ENCODE peak calls at places on chromosomes 11 and 22, in six cellular contexts. Y, R, P, I, E and W are unnamed samples.

GRCh38 chr11:12502041-12502440 is 124.7 kb downstream of the PARVA start:
- DNase-seq in E (no peak), I (no peak), R (no peak), P (no peak), Y (peak), W (no peak)

GRCh38 chr11:114027941-114028340 is 31.6 kb upstream of the ZBTB16 start:
- DNase-seq in I (no peak), R (no peak), Y (no peak), P (no peak), E (no peak), W (no peak)

GRCh38 chr22:28976588-28976987 is 85.0 kb downstream of the C22orf31 start:
- DNase-seq in R (no peak), P (no peak), I (no peak), E (peak), Y (peak), W (no peak)

GRCh38 chr11:68659158-68659921 is 25.0 kb upstream of the GAL start:
- DNase-seq in P (no peak), Y (peak), R (no peak), I (peak), E (peak), W (no peak)

GRCh38 chr11:111427471-111427912 is 48.4 kb upstream of the POU2AF1 start:
- DNase-seq in R (peak), E (no peak), I (peak), Y (no peak), P (no peak), W (no peak)

GRCh38 chr11:113204280-113204679 is 110.1 kb upstream of the TTC12 start:
- DNase-seq in Y (peak), E (no peak), P (no peak), R (no peak), I (peak), W (no peak)

GRCh38 chr22:46276563-46276962 is 8.8 kb downstream of the TTC38 start:
- DNase-seq in E (no peak), P (no peak), Y (no peak), R (no peak), I (no peak), W (no peak)

GRCh38 chr11:119901657-119902577 is 172.9 kb upstream of the NECTIN1 start:
- DNase-seq in R (no peak), Y (no peak), I (no peak), E (no peak), P (no peak), W (no peak)

GRCh38 chr11:68655406-68655805 is 28.9 kb upstream of the GAL start:
- DNase-seq in Y (no peak), R (no peak), I (no peak), P (no peak), E (no peak), W (no peak)

GRCh38 chr11:20026629-20027545 is 133.4 kb downstream of the DBX1 start:
- DNase-seq in E (no peak), I (peak), Y (no peak), P (no peak), R (peak), W (peak)

GRCh38 chr11:776459-777287 is 614 bp downstream of the GATD1 start:
- DNase-seq in I (no peak), P (no peak), Y (no peak), E (no peak), R (peak), W (peak)

GRCh38 chr11:372809-373715 is 3.8 kb downstream of the B4GALNT4 start:
- DNase-seq in P (no peak), I (no peak), E (no peak), Y (no peak), R (no peak), W (no peak)

GRCh38 chr22:27973851-27974250 is 54.8 kb upstream of the PITPNB start:
- DNase-seq in E (peak), I (no peak), R (no peak), P (no peak), Y (no peak), W (no peak)

GRCh38 chr11:73249304-73249703 is 22.8 kb upstream of the P2RY6 start:
- DNase-seq in Y (no peak), R (no peak), I (peak), E (peak), P (peak), W (no peak)

GRCh38 chr11:74418509-74418895 is 20.3 kb upstream of the PGM2L1 start:
- DNase-seq in E (peak), P (no peak), I (no peak), R (no peak), Y (peak), W (no peak)

DNA sequence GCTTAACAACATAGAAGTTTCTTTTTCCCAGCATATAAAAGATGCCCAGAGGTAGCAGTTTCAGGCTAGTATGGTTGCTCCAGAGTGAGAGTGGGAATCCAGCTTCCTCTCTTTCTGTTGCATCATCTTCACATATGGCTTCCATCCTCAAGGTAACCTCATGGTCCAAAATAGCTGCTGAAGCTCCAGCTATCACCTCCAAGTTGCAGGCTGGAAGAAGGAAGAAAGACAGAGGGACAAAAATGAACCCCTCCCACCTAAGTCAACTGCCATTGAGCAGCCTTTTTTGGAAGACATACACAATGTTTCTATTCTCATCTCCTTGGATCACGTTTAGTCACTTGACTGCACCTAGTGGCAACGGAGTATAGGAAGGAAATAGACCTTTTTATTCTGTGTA is 5.3 kb downstream of the CSF2RB start:
- DNase-seq in R (no peak), P (no peak), E (no peak), I (no peak), Y (no peak), W (no peak)
- TF ChIP-seq CTCF in R (no peak), P (no peak), E (no peak), I (no peak), Y (no peak), W (no peak)

DNA sequence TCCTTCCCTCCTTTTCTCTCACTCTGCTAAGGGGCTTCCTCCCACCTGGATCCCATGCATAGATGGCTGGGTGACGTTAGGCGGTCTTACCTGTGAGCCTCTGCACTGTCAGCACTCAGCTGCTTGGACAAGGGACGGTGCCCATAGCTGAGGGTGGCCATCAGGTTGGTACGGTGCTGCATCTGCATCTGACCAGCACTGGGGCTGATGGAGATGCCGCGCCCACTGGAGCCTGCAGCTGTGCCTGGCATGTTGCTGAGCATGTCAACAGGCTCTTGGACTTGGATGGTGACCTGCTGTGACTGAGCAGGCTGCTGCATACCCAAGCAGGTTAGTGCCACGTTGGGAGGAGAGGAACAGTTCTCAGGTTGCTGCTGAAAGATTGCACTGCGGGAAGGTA is 21.8 kb upstream of the APOA1 start:
- DNase-seq in P (no peak), I (no peak), R (no peak), E (no peak), Y (no peak), W (no peak)
- TF ChIP-seq CTCF in P (no peak), I (no peak), R (no peak), E (no peak), Y (no peak), W (no peak)

GRCh38 chr11:64341429-64341828 is 1.4 kb downstream of the CCDC88B start:
- DNase-seq in I (no peak), R (no peak), E (no peak), P (no peak), Y (no peak), W (no peak)

GRCh38 chr11:64339754-64340408 is at the start of gene CCDC88B:
- DNase-seq in R (no peak), E (no peak), P (no peak), Y (no peak), I (no peak), W (no peak)

GRCh38 chr11:64341851-64342791 is 2.1 kb downstream of the CCDC88B start:
- DNase-seq in R (peak), Y (peak), P (no peak), I (peak), E (peak), W (peak)

GRCh38 chr11:64339319-64339718 is 685 bp upstream of the CCDC88B start:
- DNase-seq in Y (no peak), I (no peak), E (no peak), R (no peak), P (no peak), W (no peak)

GRCh38 chr11:64340671-64341335 is 799 bp downstream of the CCDC88B start:
- DNase-seq in Y (no peak), I (no peak), P (no peak), R (no peak), E (no peak), W (peak)
- TF ChIP-seq CTCF in Y (peak), I (no peak), P (peak), R (no peak), E (no peak), W (no peak)

GRCh38 chr11:66311965-66312548 is 4.8 kb downstream of the CD248 start:
- DNase-seq in I (peak), E (peak), Y (peak), P (peak), R (peak), W (peak)

GRCh38 chr11:66314561-66315497 is 2.0 kb downstream of the CD248 start:
- DNase-seq in I (no peak), Y (no peak), P (no peak), E (no peak), R (no peak), W (no peak)

GRCh38 chr11:66314186-66314501 is 2.7 kb downstream of the CD248 start:
- DNase-seq in Y (no peak), I (no peak), P (no peak), E (no peak), R (no peak), W (no peak)

GRCh38 chr11:66312549-66313320 is 4.1 kb downstream of the CD248 start:
- DNase-seq in P (no peak), R (peak), E (peak), Y (peak), I (peak), W (peak)

DNA sequence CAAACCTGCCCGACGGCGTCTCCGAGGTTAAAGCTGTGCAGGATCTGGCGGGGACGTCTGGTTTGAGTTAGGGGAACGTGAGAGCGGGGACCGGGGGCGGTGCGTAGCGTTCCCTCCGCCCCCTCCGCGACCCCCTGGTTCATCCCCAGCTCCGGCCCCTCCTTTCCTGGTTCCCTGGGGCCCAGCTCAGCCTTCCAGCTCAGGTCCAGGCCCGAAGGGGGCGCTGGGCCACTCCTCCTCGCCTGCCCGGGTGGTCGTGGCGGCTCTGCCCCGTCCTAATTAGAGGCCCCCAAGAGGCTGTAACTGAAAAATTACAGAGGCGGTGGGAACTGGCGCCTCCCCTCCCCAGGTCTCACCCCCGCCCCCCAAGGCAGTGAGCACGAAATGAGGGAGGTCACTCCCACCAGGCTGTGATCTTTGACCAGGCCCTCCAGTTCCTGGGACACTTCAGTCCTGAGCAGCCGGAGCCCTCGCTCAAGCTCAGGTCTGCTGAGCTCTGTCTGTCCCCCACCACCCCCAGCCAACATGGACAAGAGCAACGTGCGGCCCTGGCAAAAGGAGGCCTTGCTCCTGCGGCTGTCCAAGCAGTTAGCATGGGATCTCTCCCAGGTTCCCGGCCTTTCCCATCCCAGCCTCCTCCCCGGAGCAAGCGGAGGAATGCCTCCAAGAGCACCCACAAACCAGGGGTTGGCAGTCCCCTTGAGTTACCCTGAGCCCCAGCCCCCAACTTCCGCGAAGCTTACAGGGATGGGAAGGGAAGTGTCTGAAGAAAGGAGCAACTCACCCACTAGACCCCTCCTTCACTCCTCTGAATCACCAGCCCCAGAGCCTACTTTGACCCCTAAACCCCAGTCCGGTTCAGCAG is 3.3 kb downstream of the CD248 start:
- DNase-seq in P (no peak), I (no peak), R (no peak), Y (peak), E (peak), W (no peak)
- TF ChIP-seq CTCF in P (no peak), I (no peak), R (no peak), Y (peak), E (peak), W (no peak)

DNA sequence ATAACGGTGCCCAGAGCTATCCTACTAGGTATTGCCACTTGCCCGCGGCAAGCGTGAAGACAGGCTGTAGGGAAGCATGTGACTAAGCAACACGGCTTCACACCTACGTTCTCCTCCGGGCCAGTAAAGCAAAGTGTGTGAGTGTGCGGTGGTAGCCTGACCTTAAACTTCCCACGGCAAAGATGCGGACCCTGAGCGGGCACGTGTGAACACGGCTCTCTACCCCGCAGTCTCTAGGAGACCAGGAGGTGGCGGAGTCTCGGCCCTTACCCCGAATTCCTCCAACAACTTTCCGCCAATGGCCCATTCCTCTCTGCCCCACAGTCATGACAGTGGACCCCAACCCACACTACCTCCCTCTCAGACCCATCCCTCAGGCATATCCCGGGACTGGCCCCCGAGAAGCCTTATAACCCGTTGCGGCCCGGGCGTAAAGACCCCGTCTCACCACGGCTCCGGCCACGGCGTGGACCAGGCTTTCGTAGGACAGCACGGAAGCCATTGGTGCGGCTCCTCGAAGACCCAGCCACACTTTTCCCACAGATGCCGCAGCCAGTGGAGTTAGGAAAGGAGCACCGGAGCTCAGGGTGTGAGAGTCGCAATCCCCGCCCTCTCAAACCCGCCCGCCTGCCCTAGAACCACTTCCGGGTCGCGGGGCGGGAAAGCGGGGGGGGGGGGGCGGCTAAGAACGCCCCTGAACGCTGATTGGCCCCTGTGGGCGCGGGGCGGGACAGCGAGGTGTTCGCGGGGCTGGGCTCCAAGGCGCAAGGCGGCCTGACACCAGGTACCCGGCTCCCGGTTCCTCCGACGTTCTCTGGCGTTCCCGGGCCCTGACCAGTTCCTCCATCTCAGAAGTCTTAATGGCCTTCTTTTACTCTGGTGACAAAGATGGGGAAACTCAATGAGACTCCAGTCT is at the start of gene SLC25A17:
- DNase-seq in R (peak), P (peak), Y (peak), E (peak), I (peak), W (peak)
- TF ChIP-seq CTCF in R (peak), P (peak), Y (peak), E (peak), I (peak), W (no peak)

GRCh38 chr11:34565417-34566208 is 52.0 kb upstream of the ELF5 start:
- DNase-seq in E (no peak), P (no peak), R (no peak), I (no peak), Y (no peak), W (peak)
- TF ChIP-seq CTCF in E (peak), P (peak), R (peak), I (peak), Y (peak), W (peak)

GRCh38 chr11:62077136-62077535 is 46.7 kb upstream of the INCENP start:
- DNase-seq in P (no peak), I (no peak), R (no peak), Y (peak), E (peak), W (no peak)

GRCh38 chr11:62082292-62082657 is 41.5 kb upstream of the INCENP start:
- DNase-seq in E (no peak), Y (no peak), R (no peak), I (no peak), P (no peak), W (no peak)

GRCh38 chr11:62081378-62082291 is 42.2 kb upstream of the INCENP start:
- DNase-seq in E (peak), Y (peak), I (peak), R (peak), P (peak), W (peak)
- TF ChIP-seq CTCF in E (peak), Y (peak), I (peak), R (peak), P (peak), W (peak)